ENCODE peak calls at places on chromosome 7, in eight cellular contexts. K is brain microvascular endothelial cell; O is activated naive CD4-positive, alpha-beta T cell; W is HuH-7; A is cerebellum; H is Right ventricle myocardium superior; U is dermis blood vessel endothelial cell; J is SK-MEL-5. N is an unnamed sample.

GRCh38 chr7:92835140-92835850 is 1.1 kb downstream of the CDK6 start:
- DNase-seq in K (peak), O (peak), J (peak), U (peak), H (peak), W (peak), A (no peak), N (peak)

GRCh38 chr7:158066085-158066484 is 521.5 kb downstream of the PTPRN2 start:
- DNase-seq in A (no peak), J (no peak), H (peak), O (no peak), W (no peak), U (no peak), K (no peak), N (no peak)

GRCh38 chr7:23467731-23468720 is 2.3 kb downstream of the IGF2BP3 start:
- DNase-seq in O (no peak), A (no peak), H (no peak), K (no peak), J (no peak), U (peak), W (peak), N (no peak)

GRCh38 chr7:116592041-116592355 is 67.2 kb downstream of the CAV1 start:
- DNase-seq in A (no peak), O (no peak), U (no peak), W (no peak), K (no peak), H (no peak), J (no peak), N (no peak)

GRCh38 chr7:78489423-78489822 is 690.9 kb downstream of the PHTF2 start:
- DNase-seq in W (no peak), A (no peak), H (no peak), O (no peak), U (no peak), K (no peak), J (no peak), N (no peak)

GRCh38 chr7:31465285-31465684 is 48.6 kb upstream of the ITPRID1 start:
- DNase-seq in K (no peak), W (no peak), J (no peak), O (no peak), U (no peak), A (no peak), H (no peak), N (no peak)

GRCh38 chr7:139702313-139702731 is 75.5 kb downstream of the HIPK2 start:
- DNase-seq in A (no peak), U (peak), J (no peak), O (no peak), W (no peak), H (peak), K (no peak), N (no peak)

GRCh38 chr7:24756989-24757798 is at the start of gene GSDME:
- DNase-seq in O (no peak), J (peak), K (peak), U (peak), H (peak), W (peak), A (peak), N (peak)

GRCh38 chr7:27605689-27606269 is 56.9 kb downstream of the HIBADH start:
- DNase-seq in J (peak), U (peak), A (no peak), K (peak), O (no peak), W (no peak), H (no peak), N (no peak)

GRCh38 chr7:158957921-158958471 is 101.6 kb downstream of the DYNC2I1 start:
- DNase-seq in O (no peak), A (no peak), J (no peak), U (no peak), K (no peak), H (no peak), W (no peak), N (no peak)

GRCh38 chr7:85090138-85090537 is 96.7 kb downstream of the SEMA3D start:
- DNase-seq in W (no peak), J (peak), H (peak), O (no peak), U (no peak), K (no peak), A (no peak), N (no peak)

GRCh38 chr7:140526214-140526613 is 46.9 kb upstream of the MKRN1 start:
- DNase-seq in J (no peak), A (no peak), K (no peak), H (peak), U (no peak), W (no peak), O (no peak), N (no peak)

GRCh38 chr7:40531946-40532345 is 397.1 kb downstream of the SUGCT start:
- DNase-seq in J (no peak), W (no peak), H (no peak), U (no peak), O (no peak), A (no peak), K (no peak), N (no peak)

GRCh38 chr7:95608344-95609173 is 12.2 kb upstream of the PDK4 start:
- DNase-seq in O (no peak), W (peak), K (peak), A (peak), U (peak), H (peak), J (peak), N (peak)

GRCh38 chr7:130996205-130996840 is 262.3 kb upstream of the KLF14 start:
- DNase-seq in K (no peak), A (no peak), O (no peak), U (no peak), H (no peak), W (no peak), J (peak), N (no peak)

GRCh38 chr7:121328508-121329459 is at the start of gene WNT16:
- DNase-seq in U (no peak), O (no peak), W (no peak), J (no peak), H (no peak), A (no peak), K (no peak), N (no peak)

GRCh38 chr7:44787041-44787440 is 9.4 kb upstream of the PPIA start:
- DNase-seq in H (no peak), O (no peak), W (no peak), J (no peak), A (no peak), U (no peak), K (no peak), N (no peak)

GRCh38 chr7:28685660-28686417 is 272.3 kb downstream of the TRIL start:
- DNase-seq in A (peak), O (no peak), H (peak), K (peak), W (peak), J (peak), U (peak), N (peak)

GRCh38 chr7:48090095-48090805 is 1.2 kb downstream of the UPP1 start:
- DNase-seq in J (peak), O (no peak), H (peak), A (no peak), K (peak), U (peak), W (no peak), N (peak)

N was measured in uterus.